ENCODE peak calls at places on chromosomes 5 and 9, in four cellular contexts. Q is activated naive CD4-positive, alpha-beta T cell; C is activated gamma-delta T cell treated with anti-CD3 and anti-CD28 coated beads, Interleukin-2, amount 50 U/mL, for 16 hours; E is H9. Y is an unnamed sample.

GRCh38 chr5:134466241-134467069 is 54.8 kb upstream of the CDKN2AIPNL start:
- DNase-seq in Q (no peak), C (peak), E (peak), Y (peak)

GRCh38 chr9:134617836-134618162 is 23.8 kb upstream of the COL5A1 start:
- DNase-seq in Q (no peak), C (no peak), E (no peak), Y (no peak)

GRCh38 chr5:101306391-101307137 is 403.5 kb upstream of the ST8SIA4 start:
- DNase-seq in Q (no peak), C (no peak), E (no peak), Y (no peak)

GRCh38 chr5:68215888-68216736 is 556 bp downstream of the PIK3R1 start:
- DNase-seq in Q (peak), C (peak), E (peak), Y (peak)

GRCh38 chr5:159402328-159402727 is 72.0 kb upstream of the IL12B start:
- DNase-seq in Q (no peak), C (no peak), E (no peak), Y (no peak)

GRCh38 chr5:165894916-165895315 is 2389.5 kb downstream of the MAT2B start:
- DNase-seq in Q (no peak), C (no peak), E (no peak), Y (no peak)

GRCh38 chr9:134971196-134971595 is 53.5 kb upstream of the FCN1 start:
- DNase-seq in Q (no peak), C (no peak), E (no peak), Y (no peak)

GRCh38 chr9:37364751-37365360 is 57.6 kb upstream of the GRHPR start:
- DNase-seq in Q (no peak), C (no peak), E (peak), Y (no peak)

GRCh38 chr9:134843740-134844139 is 36.9 kb upstream of the FCN2 start:
- DNase-seq in Q (no peak), C (no peak), E (no peak), Y (no peak)

GRCh38 chr5:142235050-142235797 is 89.6 kb downstream of the SPRY4 start:
- DNase-seq in Q (no peak), C (no peak), E (peak), Y (no peak)

GRCh38 chr5:159894149-159894720 is 22.0 kb upstream of the ADRA1B start:
- DNase-seq in Q (no peak), C (no peak), E (no peak), Y (no peak)

GRCh38 chr9:19239955-19240354 is 9.5 kb downstream of the DENND4C start:
- DNase-seq in Q (no peak), C (no peak), E (no peak), Y (no peak)

GRCh38 chr9:13555989-13556500 is 276.6 kb upstream of the MPDZ start:
- DNase-seq in Q (no peak), C (no peak), E (no peak), Y (no peak)

GRCh38 chr5:140556438-140556837 is 835 bp downstream of the SRA1 start:
- DNase-seq in Q (no peak), C (no peak), E (no peak), Y (no peak)

GRCh38 chr9:18606831-18607230 is 132.9 kb downstream of the ADAMTSL1 start:
- DNase-seq in Q (no peak), C (no peak), E (peak), Y (no peak)

GRCh38 chr5:40929049-40929448 is 19.8 kb downstream of the C7 start:
- DNase-seq in Q (no peak), C (no peak), E (no peak), Y (no peak)

GRCh38 chr9:81320909-81321482 is 368.4 kb downstream of the TLE1 start:
- DNase-seq in Q (no peak), C (no peak), E (no peak), Y (no peak)

GRCh38 chr9:3931996-3932906 is 367.6 kb downstream of the GLIS3 start:
- DNase-seq in Q (no peak), C (no peak), E (no peak), Y (no peak)

GRCh38 chr9:70983723-70984280 is 137.6 kb downstream of the TRPM3 start:
- DNase-seq in Q (no peak), C (no peak), E (no peak), Y (no peak)

Y was measured in esophagus squamous epithelium.